ENCODE peak calls at places on chromosomes 13 and 19, in four cellular contexts. Y is activated CD4-positive, alpha-beta T cell treated with anti-CD3 and anti-CD28 coated beads, Interleukin-2, amount 50 U/mL, for 24 hours; I is testis; M is stimulated activated CD4-positive, alpha-beta T cell treated with anti-CD3 and anti-CD28 coated beads, Interleukin-12 subunit alpha, Interleukin-12 subunit beta, amount 100 ng/mL, for 4 hours. C is an unnamed sample.

GRCh38 chr13:66329988-66330429 is 900.1 kb downstream of the PCDH9 start:
- DNase-seq in Y (no peak), I (no peak), M (no peak), C (no peak)

GRCh38 chr19:31146546-31147183 is 202.6 kb downstream of the TSHZ3 start:
- DNase-seq in M (no peak), Y (no peak), I (no peak), C (no peak)

GRCh38 chr19:8494158-8494557 is 8.3 kb downstream of the PRAM1 start:
- DNase-seq in Y (no peak), M (no peak), I (no peak), C (no peak)

GRCh38 chr19:33406521-33407139 is 33.1 kb downstream of the CEBPG start:
- DNase-seq in M (peak), Y (peak), I (peak), C (peak)

GRCh38 chr13:73898276-73898675 is 235.9 kb downstream of the KLF12 start:
- DNase-seq in Y (no peak), I (no peak), M (no peak), C (no peak)

GRCh38 chr13:57820924-57821323 is 189.4 kb downstream of the PCDH17 start:
- DNase-seq in Y (no peak), M (no peak), I (no peak), C (no peak)

GRCh38 chr13:65540064-65540635 is 1690.0 kb downstream of the PCDH9 start:
- DNase-seq in M (no peak), I (no peak), Y (no peak), C (no peak)

GRCh38 chr13:40596484-40596883 is 70.0 kb downstream of the FOXO1 start:
- DNase-seq in I (no peak), M (no peak), Y (no peak), C (no peak)

GRCh38 chr19:5281588-5281987 is 59.0 kb downstream of the PTPRS start:
- DNase-seq in I (peak), M (no peak), Y (no peak), C (no peak)

GRCh38 chr13:29909975-29910674 is 59.7 kb upstream of the UBL3 start:
- DNase-seq in I (no peak), M (no peak), Y (no peak), C (no peak)

GRCh38 chr19:5141926-5142724 is 173.2 kb downstream of the KDM4B start:
- DNase-seq in I (no peak), Y (no peak), M (no peak), C (no peak)

GRCh38 chr13:75153834-75154233 is 328.1 kb downstream of the TBC1D4 start:
- DNase-seq in I (no peak), Y (no peak), M (no peak), C (no peak)

GRCh38 chr13:97030705-97031452 is 36.6 kb upstream of the OXGR1 start:
- DNase-seq in Y (no peak), M (no peak), I (peak), C (no peak)

GRCh38 chr19:55094456-55095259 is 19.0 kb downstream of the EPS8L1 start:
- DNase-seq in M (no peak), Y (no peak), I (peak), C (no peak)

GRCh38 chr13:40207110-40207478 is 459.3 kb downstream of the FOXO1 start:
- DNase-seq in Y (no peak), I (no peak), M (no peak), C (peak)

GRCh38 chr19:4768934-4769777 is 22.4 kb upstream of the FEM1A start:
- DNase-seq in I (peak), M (peak), Y (peak), C (peak)

GRCh38 chr19:43644181-43644580 is 4.5 kb upstream of the CADM4 start:
- DNase-seq in I (no peak), M (no peak), Y (no peak), C (no peak)

GRCh38 chr19:46615966-46616365 is 8.9 kb downstream of the PTGIR start:
- DNase-seq in Y (no peak), M (no peak), I (no peak), C (no peak)

GRCh38 chr19:1825909-1826556 is 14.0 kb upstream of the ATP8B3 start:
- DNase-seq in Y (peak), I (peak), M (peak), C (peak)

GRCh38 chr19:41420101-41420880 is 6.9 kb downstream of the B3GNT8 start:
- DNase-seq in I (no peak), Y (no peak), M (no peak), C (no peak)

GRCh38 chr13:29676535-29676934 is 81.0 kb upstream of the SLC7A1 start:
- DNase-seq in Y (no peak), I (no peak), M (no peak), C (no peak)

GRCh38 chr19:5352229-5352763 is 11.7 kb upstream of the PTPRS start:
- DNase-seq in Y (no peak), M (no peak), I (no peak), C (no peak)

GRCh38 chr13:109875746-109876145 is 89.4 kb upstream of the IRS2 start:
- DNase-seq in I (no peak), Y (no peak), M (no peak), C (no peak)

GRCh38 chr19:11378319-11379189 is 4.1 kb downstream of the SWSAP1 start:
- DNase-seq in Y (no peak), M (no peak), I (peak), C (no peak)

GRCh38 chr13:41608111-41608510 is 150.8 kb downstream of the RGCC start:
- DNase-seq in Y (no peak), M (no peak), I (no peak), C (no peak)